ENCODE peak calls at places on chromosomes 12 and 14, in five cellular contexts. One of them, this sample, is unnamed.

GRCh38 chr12:51932218-51933076 is 19.1 kb upstream of the ACVR1B start:
- DNase-seq in astrocyte of the cerebellum: no peak
- DNase-seq in ovary: no peak
- DNase-seq in A673: no peak
- DNase-seq in CD8-positive, alpha-beta T cell: no peak
- DNase-seq in this sample: no peak

GRCh38 chr14:87615822-87616679 is 376.9 kb downstream of the GALC start:
- DNase-seq in ovary: peak
- DNase-seq in A673: peak
- DNase-seq in CD8-positive, alpha-beta T cell: no peak
- DNase-seq in astrocyte of the cerebellum: peak
- DNase-seq in this sample: no peak

GRCh38 chr14:69313176-69313575 is 53.2 kb downstream of the GALNT16 start:
- DNase-seq in CD8-positive, alpha-beta T cell: no peak
- DNase-seq in astrocyte of the cerebellum: no peak
- DNase-seq in A673: no peak
- DNase-seq in ovary: no peak
- DNase-seq in this sample: no peak

GRCh38 chr12:68933564-68933893 is 558 bp upstream of the CPM start:
- DNase-seq in ovary: no peak
- DNase-seq in astrocyte of the cerebellum: no peak
- DNase-seq in A673: no peak
- DNase-seq in CD8-positive, alpha-beta T cell: no peak
- DNase-seq in this sample: no peak

GRCh38 chr14:76937181-76938091 is 91.1 kb downstream of the IRF2BPL start:
- DNase-seq in CD8-positive, alpha-beta T cell: no peak
- DNase-seq in astrocyte of the cerebellum: peak
- DNase-seq in A673: peak
- DNase-seq in ovary: peak
- DNase-seq in this sample: no peak

GRCh38 chr12:23431006-23431405 is 518.5 kb downstream of the SOX5 start:
- DNase-seq in astrocyte of the cerebellum: peak
- DNase-seq in ovary: no peak
- DNase-seq in A673: no peak
- DNase-seq in CD8-positive, alpha-beta T cell: no peak
- DNase-seq in this sample: no peak

GRCh38 chr12:32997471-32997870 is 100.9 kb upstream of the PKP2 start:
- DNase-seq in CD8-positive, alpha-beta T cell: no peak
- DNase-seq in A673: no peak
- DNase-seq in astrocyte of the cerebellum: no peak
- DNase-seq in ovary: no peak
- DNase-seq in this sample: no peak

GRCh38 chr14:76834296-76834695 is 8.1 kb downstream of the LRRC74A start:
- DNase-seq in A673: no peak
- DNase-seq in ovary: no peak
- DNase-seq in CD8-positive, alpha-beta T cell: no peak
- DNase-seq in astrocyte of the cerebellum: no peak
- DNase-seq in this sample: no peak

GRCh38 chr14:24310666-24311604 is at the start of gene LTB4R:
- DNase-seq in ovary: peak
- DNase-seq in CD8-positive, alpha-beta T cell: peak
- DNase-seq in A673: peak
- DNase-seq in astrocyte of the cerebellum: peak
- DNase-seq in this sample: no peak

GRCh38 chr14:38404100-38404541 is 148.2 kb upstream of the CLEC14A start:
- DNase-seq in ovary: no peak
- DNase-seq in CD8-positive, alpha-beta T cell: no peak
- DNase-seq in A673: no peak
- DNase-seq in astrocyte of the cerebellum: peak
- DNase-seq in this sample: peak

DNA sequence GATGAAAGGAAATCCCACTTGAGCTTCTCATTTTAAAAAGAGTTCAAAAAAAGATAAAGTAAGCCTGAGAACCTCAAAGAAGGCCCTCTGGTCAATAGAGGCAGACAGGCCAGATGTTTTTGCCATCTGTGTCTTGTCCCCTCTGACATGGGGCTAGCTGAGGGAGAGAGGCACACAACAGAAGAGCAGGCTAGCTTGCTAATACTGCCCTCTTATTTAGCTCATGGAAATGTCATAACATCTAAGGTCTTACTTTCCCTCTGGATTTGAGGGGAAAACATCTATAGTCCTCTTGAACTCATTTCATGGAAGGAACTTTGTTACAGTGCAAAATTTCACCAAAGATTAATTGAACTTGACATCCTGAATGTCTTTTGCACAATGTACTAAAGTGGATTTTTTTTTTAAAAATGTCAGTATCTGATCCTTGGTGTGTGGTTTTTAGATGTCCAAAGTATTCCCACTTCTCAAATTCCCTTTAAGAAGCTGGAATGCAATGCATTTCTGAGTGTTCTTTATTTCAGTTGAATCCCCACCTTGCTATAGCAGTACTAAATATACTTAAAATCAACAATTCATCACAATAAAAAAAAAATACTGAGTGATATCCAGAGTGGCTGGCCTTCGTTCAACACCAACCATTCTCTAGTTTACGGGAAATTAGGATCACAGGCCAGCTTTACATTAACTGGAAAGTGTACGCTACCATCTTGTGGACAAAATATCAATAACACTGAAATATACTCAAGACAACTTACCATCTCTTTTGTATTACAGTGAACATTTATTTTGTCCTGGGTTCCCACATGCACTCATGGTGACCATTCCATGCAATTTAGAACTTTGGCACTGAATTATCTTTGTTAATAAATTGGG is 176.6 kb downstream of the PAH start:
- DNase-seq in CD8-positive, alpha-beta T cell: no peak
- DNase-seq in A673: peak
- DNase-seq in astrocyte of the cerebellum: peak
- DNase-seq in ovary: no peak
- DNase-seq in this sample: peak
- TF ChIP-seq CTCF in CD8-positive, alpha-beta T cell: no peak
- TF ChIP-seq CTCF in A673: peak
- TF ChIP-seq CTCF in astrocyte of the cerebellum: peak
- TF ChIP-seq CTCF in ovary: no peak
- TF ChIP-seq CTCF in this sample: peak

DNA sequence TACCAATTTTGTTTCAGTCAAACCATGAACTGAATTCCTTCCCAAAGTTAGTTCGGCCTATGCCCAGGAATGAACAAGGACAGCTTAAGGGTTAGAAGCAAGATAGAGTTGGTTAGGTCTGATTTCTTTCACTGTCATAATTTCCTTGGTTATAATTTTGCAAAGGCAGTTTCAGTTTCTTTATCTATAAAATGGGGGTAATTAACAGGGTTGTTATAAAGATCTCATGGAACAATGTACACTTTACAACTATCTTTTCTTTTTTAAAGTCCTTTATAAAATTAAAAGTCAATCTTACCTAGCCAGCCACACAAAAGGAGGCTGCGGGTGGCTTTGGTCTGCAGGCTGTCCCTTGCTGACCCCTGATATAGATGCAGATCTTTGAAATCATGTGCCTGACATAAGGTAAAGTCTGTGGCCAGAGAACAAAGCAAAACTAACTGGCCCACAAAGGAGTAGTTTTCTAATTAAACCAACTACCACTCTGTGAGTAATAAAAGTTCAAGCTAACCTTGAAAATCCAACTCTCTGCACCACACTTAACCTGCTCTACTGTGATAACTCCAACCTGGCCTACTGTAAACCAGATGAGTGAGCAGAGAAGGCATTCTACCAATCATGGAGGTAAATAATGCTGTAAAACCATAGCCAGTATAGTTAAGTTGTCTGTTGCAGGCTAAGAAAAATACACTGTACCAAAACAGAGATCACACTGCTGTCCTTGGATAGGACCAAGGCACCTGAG is 49.5 kb downstream of the SLC38A1 start:
- DNase-seq in CD8-positive, alpha-beta T cell: no peak
- DNase-seq in ovary: no peak
- DNase-seq in astrocyte of the cerebellum: no peak
- DNase-seq in A673: no peak
- DNase-seq in this sample: no peak
- H3K4me3 ChIP-seq in CD8-positive, alpha-beta T cell: peak
- H3K4me3 ChIP-seq in ovary: no peak
- H3K4me3 ChIP-seq in astrocyte of the cerebellum: no peak
- H3K4me3 ChIP-seq in A673: no peak
- H3K4me3 ChIP-seq in this sample: no peak

GRCh38 chr12:3533703-3534386 is 42.8 kb downstream of the PRMT8 start:
- DNase-seq in ovary: peak
- DNase-seq in astrocyte of the cerebellum: no peak
- DNase-seq in A673: peak
- DNase-seq in CD8-positive, alpha-beta T cell: peak
- DNase-seq in this sample: no peak
- TF ChIP-seq CTCF in ovary: no peak
- TF ChIP-seq CTCF in astrocyte of the cerebellum: no peak
- TF ChIP-seq CTCF in A673: no peak
- TF ChIP-seq CTCF in CD8-positive, alpha-beta T cell: no peak
- TF ChIP-seq CTCF in this sample: peak

GRCh38 chr14:59140441-59140840 is 48.0 kb upstream of the DAAM1 start:
- DNase-seq in CD8-positive, alpha-beta T cell: no peak
- DNase-seq in A673: no peak
- DNase-seq in ovary: no peak
- DNase-seq in astrocyte of the cerebellum: no peak
- DNase-seq in this sample: no peak

GRCh38 chr14:59134307-59134706 is 54.2 kb upstream of the DAAM1 start:
- DNase-seq in ovary: no peak
- DNase-seq in A673: no peak
- DNase-seq in astrocyte of the cerebellum: no peak
- DNase-seq in CD8-positive, alpha-beta T cell: no peak
- DNase-seq in this sample: no peak

GRCh38 chr14:59137256-59137655 is 51.2 kb upstream of the DAAM1 start:
- DNase-seq in ovary: no peak
- DNase-seq in CD8-positive, alpha-beta T cell: no peak
- DNase-seq in astrocyte of the cerebellum: no peak
- DNase-seq in A673: no peak
- DNase-seq in this sample: no peak

GRCh38 chr14:59133709-59134108 is 54.8 kb upstream of the DAAM1 start:
- DNase-seq in A673: no peak
- DNase-seq in CD8-positive, alpha-beta T cell: no peak
- DNase-seq in ovary: no peak
- DNase-seq in astrocyte of the cerebellum: no peak
- DNase-seq in this sample: no peak

DNA sequence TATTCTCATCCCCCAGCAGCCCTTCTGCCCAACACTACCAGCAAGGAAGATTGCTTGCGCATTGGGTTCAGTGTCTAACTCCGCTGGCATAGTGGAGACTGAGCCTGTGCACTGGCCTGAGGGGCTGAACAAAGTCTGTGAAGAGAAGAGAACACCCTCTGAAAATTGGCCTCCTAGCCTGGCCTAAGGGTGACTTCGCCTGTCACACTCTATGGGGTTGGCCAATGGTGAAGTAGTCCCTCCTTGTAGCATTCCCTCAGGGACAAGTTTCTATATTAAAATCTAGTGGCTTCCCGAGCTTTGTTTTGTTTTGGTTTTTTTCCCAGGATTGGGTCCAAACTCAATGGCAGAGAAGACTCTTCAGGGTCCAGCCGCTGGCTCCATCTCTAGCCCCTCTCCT is 49.1 kb upstream of the DAAM1 start:
- DNase-seq in A673: no peak
- DNase-seq in CD8-positive, alpha-beta T cell: no peak
- DNase-seq in ovary: no peak
- DNase-seq in astrocyte of the cerebellum: no peak
- DNase-seq in this sample: no peak
- H3K4me3 ChIP-seq in A673: no peak
- H3K4me3 ChIP-seq in CD8-positive, alpha-beta T cell: no peak
- H3K4me3 ChIP-seq in ovary: no peak
- H3K4me3 ChIP-seq in astrocyte of the cerebellum: no peak
- H3K4me3 ChIP-seq in this sample: no peak

GRCh38 chr12:13044002-13044858 is at the start of gene FAM234B:
- DNase-seq in astrocyte of the cerebellum: no peak
- DNase-seq in ovary: peak
- DNase-seq in CD8-positive, alpha-beta T cell: peak
- DNase-seq in A673: peak
- DNase-seq in this sample: no peak
- TF ChIP-seq CTCF in astrocyte of the cerebellum: peak
- TF ChIP-seq CTCF in ovary: no peak
- TF ChIP-seq CTCF in CD8-positive, alpha-beta T cell: peak
- TF ChIP-seq CTCF in A673: peak
- TF ChIP-seq CTCF in this sample: peak

GRCh38 chr14:103111297-103111981 is 11.8 kb upstream of the TNFAIP2 start:
- DNase-seq in astrocyte of the cerebellum: no peak
- DNase-seq in CD8-positive, alpha-beta T cell: no peak
- DNase-seq in A673: no peak
- DNase-seq in ovary: no peak
- DNase-seq in this sample: no peak

GRCh38 chr14:103107941-103108748 is 13.6 kb downstream of the EXOC3L4 start:
- DNase-seq in ovary: no peak
- DNase-seq in CD8-positive, alpha-beta T cell: no peak
- DNase-seq in A673: no peak
- DNase-seq in astrocyte of the cerebellum: no peak
- DNase-seq in this sample: no peak

GRCh38 chr14:103108749-103109207 is 14.3 kb downstream of the EXOC3L4 start:
- DNase-seq in CD8-positive, alpha-beta T cell: no peak
- DNase-seq in astrocyte of the cerebellum: no peak
- DNase-seq in A673: no peak
- DNase-seq in ovary: no peak
- DNase-seq in this sample: no peak

GRCh38 chr14:103110681-103111296 is 12.5 kb upstream of the TNFAIP2 start:
- DNase-seq in ovary: no peak
- DNase-seq in astrocyte of the cerebellum: no peak
- DNase-seq in CD8-positive, alpha-beta T cell: no peak
- DNase-seq in A673: no peak
- DNase-seq in this sample: no peak

DNA sequence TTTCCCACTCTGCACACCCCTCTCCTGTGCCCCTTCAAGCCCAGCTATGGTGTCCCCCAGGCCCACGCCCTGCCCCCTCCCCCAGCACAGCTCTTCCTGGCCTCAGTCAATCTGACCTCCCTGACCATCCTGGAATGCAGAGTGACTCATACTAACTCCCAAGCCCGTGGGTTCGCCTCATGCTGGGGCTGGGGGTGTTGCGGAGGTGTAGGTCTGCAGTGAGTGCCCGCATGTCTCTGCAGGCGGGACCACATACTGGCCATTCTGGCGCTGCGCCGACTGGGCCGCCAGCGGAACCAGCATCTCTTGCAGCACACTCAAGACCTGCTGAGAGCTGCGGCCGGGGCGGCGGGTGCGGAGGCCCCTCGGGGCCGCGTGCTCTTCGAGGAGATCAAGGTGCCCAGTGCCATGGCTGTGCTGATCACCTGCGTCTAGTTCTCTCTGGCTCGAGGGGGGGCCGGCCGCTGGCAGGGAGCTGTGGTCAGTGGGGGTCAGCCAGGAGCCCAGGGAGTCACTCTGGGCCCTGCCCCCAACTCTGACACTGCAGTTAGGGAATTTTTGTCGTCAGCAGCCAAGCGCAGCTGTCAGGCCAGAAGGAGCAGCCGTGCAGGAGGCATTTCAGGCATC is 13.4 kb upstream of the TNFAIP2 start:
- DNase-seq in CD8-positive, alpha-beta T cell: no peak
- DNase-seq in A673: no peak
- DNase-seq in astrocyte of the cerebellum: peak
- DNase-seq in ovary: no peak
- DNase-seq in this sample: no peak
- H3K4me3 ChIP-seq in CD8-positive, alpha-beta T cell: no peak
- H3K4me3 ChIP-seq in A673: no peak
- H3K4me3 ChIP-seq in astrocyte of the cerebellum: no peak
- H3K4me3 ChIP-seq in ovary: no peak
- H3K4me3 ChIP-seq in this sample: no peak

This sample was measured in BJ.